ENCODE peak calls at places on chromosome 12, in four cellular contexts. A, N, E and C are unnamed samples.

GRCh38 chr12:125683748-125684381 is 618.6 kb downstream of the AACS start:
- DNase-seq in A (peak), N (no peak), E (no peak), C (peak)

GRCh38 chr12:64824500-64825142 is at the start of gene TBC1D30:
- DNase-seq in A (peak), N (peak), E (no peak), C (no peak)

GRCh38 chr12:89117448-89118034 is 234.8 kb downstream of the DUSP6 start:
- DNase-seq in A (no peak), N (no peak), E (no peak), C (peak)

GRCh38 chr12:130875193-130875592 is 3.3 kb downstream of the RAN start:
- DNase-seq in A (no peak), N (no peak), E (no peak), C (no peak)

GRCh38 chr12:56257491-56258067 is 605 bp downstream of the ANKRD52 start:
- DNase-seq in A (peak), N (no peak), E (peak), C (peak)

GRCh38 chr12:110670161-110670701 is 18.7 kb downstream of the HVCN1 start:
- DNase-seq in A (no peak), N (no peak), E (no peak), C (no peak)

GRCh38 chr12:51122844-51123243 is 39.4 kb upstream of the CSRNP2 start:
- DNase-seq in A (no peak), N (no peak), E (peak), C (no peak)

GRCh38 chr12:116321913-116322312 is 44.4 kb upstream of the MED13L start:
- DNase-seq in A (no peak), N (no peak), E (no peak), C (no peak)

GRCh38 chr12:10959777-10960176 is 20.7 kb upstream of the TAS2R14 start:
- DNase-seq in A (no peak), N (no peak), E (peak), C (no peak)

GRCh38 chr12:39619660-39620433 is at the start of gene ABCD2:
- DNase-seq in A (peak), N (peak), E (peak), C (peak)

GRCh38 chr12:31021809-31022492 is 51.7 kb upstream of the DDX11 start:
- DNase-seq in A (no peak), N (no peak), E (peak), C (no peak)

GRCh38 chr12:3629082-3629830 is 123.7 kb downstream of the CRACR2A start:
- DNase-seq in A (no peak), N (no peak), E (no peak), C (no peak)

GRCh38 chr12:108374596-108375320 is 35.6 kb upstream of the CMKLR1 start:
- DNase-seq in A (peak), N (no peak), E (no peak), C (no peak)

GRCh38 chr12:103801709-103802585 is 39.1 kb downstream of the NT5DC3 start:
- DNase-seq in A (no peak), N (no peak), E (no peak), C (no peak)

GRCh38 chr12:32437095-32437515 is 37.7 kb downstream of the FGD4 start:
- DNase-seq in A (no peak), N (peak), E (peak), C (no peak)

GRCh38 chr12:52331039-52331438 is 9.8 kb upstream of the KRT83 start:
- DNase-seq in A (no peak), N (no peak), E (no peak), C (no peak)

GRCh38 chr12:124681779-124682391 is 114.5 kb upstream of the NCOR2 start:
- DNase-seq in A (no peak), N (peak), E (no peak), C (no peak)

GRCh38 chr12:116142936-116143882 is 134.3 kb downstream of the MED13L start:
- DNase-seq in A (no peak), N (no peak), E (peak), C (no peak)

GRCh38 chr12:89160716-89161123 is 191.6 kb downstream of the DUSP6 start:
- DNase-seq in A (no peak), N (no peak), E (no peak), C (peak)

GRCh38 chr12:91926810-91927209 is 218.8 kb downstream of the BTG1 start:
- DNase-seq in A (no peak), N (no peak), E (no peak), C (no peak)